ENCODE peak calls at places on chromosomes 5 and 9, in four cellular contexts. C is sigmoid colon, V is neural crest cell, G is lung. E is an unnamed sample.
A peak's percentile ranks its signal among the peaks of the same experiment; 100 is the strongest.

GRCh38 chr5:122726990-122727616 is 47.8 kb upstream of the SNX2 start:
- DNase-seq in V (no peak), G (no peak), C (no peak), E (no peak)

GRCh38 chr5:148382961-148383360 is 797 bp upstream of the FBXO38 start:
- DNase-seq in G (no peak), V (no peak), C (no peak), E (no peak)

GRCh38 chr5:64759960-64760695 is 8.4 kb downstream of the SREK1IP1 start:
- DNase-seq in C (no peak), V (no peak), G (no peak), E (no peak)

GRCh38 chr5:40437452-40437861 is 242.3 kb upstream of the PTGER4 start:
- DNase-seq in C (no peak), V (no peak), G (no peak), E (no peak)

GRCh38 chr9:13588151-13589043 is 308.9 kb upstream of the MPDZ start:
- DNase-seq in V (no peak), G (no peak), C (no peak), E (no peak)

GRCh38 chr5:148027505-148027904 is 36.3 kb upstream of the SPINK5 start:
- DNase-seq in C (no peak), G (no peak), V (no peak), E (no peak)

GRCh38 chr9:24801344-24801743 is 255.6 kb upstream of the IZUMO3 start:
- DNase-seq in C (no peak), G (no peak), V (no peak), E (no peak)

GRCh38 chr5:167916706-167917105 is 374.7 kb upstream of the WWC1 start:
- DNase-seq in V (no peak), C (peak; percentile 71), G (no peak), E (no peak)

GRCh38 chr9:128108784-128109709 is 18.5 kb downstream of the PTGES2 start:
- DNase-seq in V (no peak), G (no peak), C (peak; percentile 32), E (no peak)

GRCh38 chr9:6676254-6676928 is 30.9 kb upstream of the GLDC start:
- DNase-seq in V (no peak), C (no peak), G (no peak), E (no peak)

GRCh38 chr5:58462154-58462553 is 2.3 kb upstream of the PLK2 start:
- DNase-seq in G (no peak), V (no peak), C (no peak), E (no peak)

GRCh38 chr5:122099060-122099790 is 21.2 kb upstream of the LOX start:
- DNase-seq in V (no peak), G (no peak), C (no peak), E (no peak)

GRCh38 chr9:127769985-127770904 is 8.2 kb downstream of the SH2D3C start:
- DNase-seq in V (no peak), C (no peak), G (no peak), E (no peak)

GRCh38 chr9:69178583-69179011 is 4.5 kb downstream of the TJP2 start:
- DNase-seq in V (no peak), C (no peak), G (no peak), E (no peak)

GRCh38 chr5:17277907-17278306 is 60.5 kb downstream of the BASP1 start:
- DNase-seq in G (no peak), V (no peak), C (no peak), E (no peak)

GRCh38 chr9:73896061-73896460 is 601.1 kb upstream of the RORB start:
- DNase-seq in C (no peak), V (no peak), G (no peak), E (no peak)

GRCh38 chr5:50726475-50727148 is 60.2 kb downstream of the PARP8 start:
- DNase-seq in G (no peak), C (no peak), V (no peak), E (no peak)

GRCh38 chr5:172450861-172451695 is 3.2 kb downstream of the SH3PXD2B start:
- DNase-seq in G (no peak), C (peak; percentile 81), V (peak; percentile 51), E (no peak)

GRCh38 chr5:124333295-124333979 is 413.0 kb downstream of the ZNF608 start:
- DNase-seq in C (no peak), G (no peak), V (no peak), E (no peak)

GRCh38 chr9:16642421-16643109 is 227.9 kb downstream of the BNC2 start:
- DNase-seq in V (no peak), C (no peak), G (no peak), E (no peak)

GRCh38 chr9:130166399-130166798 is 5.8 kb upstream of the NCS1 start:
- DNase-seq in C (no peak), V (no peak), G (no peak), E (no peak)

GRCh38 chr5:96244696-96245095 is 188.4 kb downstream of the PCSK1 start:
- DNase-seq in C (no peak), V (no peak), G (no peak), E (no peak)

GRCh38 chr5:127912411-127912810 is 171.2 kb upstream of the SLC12A2 start:
- DNase-seq in C (no peak), V (no peak), G (no peak), E (no peak)

GRCh38 chr5:137822158-137822764 is 45.4 kb upstream of the MYOT start:
- DNase-seq in G (no peak), V (peak; percentile 47), C (no peak), E (peak; percentile 37)

GRCh38 chr5:56479701-56480304 is 246.7 kb upstream of the ANKRD55 start:
- DNase-seq in G (no peak), C (no peak), V (no peak), E (no peak)

GRCh38 chr5:143002459-143003327 is 232.5 kb downstream of the ARHGAP26 start:
- DNase-seq in C (no peak), V (no peak), G (no peak), E (no peak)

E was measured in prostate gland.